ENCODE peak calls at places on chromosomes 6 and 20, in six cellular contexts. One of them, this sample, is unnamed.
A peak's percentile ranks its signal among the peaks of the same experiment; 100 is the strongest.

GRCh38 chr6:44701637-44702101 is 314.2 kb downstream of the CDC5L start:
- DNase-seq in HCT116: no peak
- DNase-seq in HepG2: no peak
- DNase-seq in suprapubic skin: no peak
- DNase-seq in transverse colon: no peak
- DNase-seq in vagina: no peak
- DNase-seq in this sample: no peak

GRCh38 chr6:70099732-70100131 is 203.2 kb downstream of the COL9A1 start:
- DNase-seq in HepG2: no peak
- DNase-seq in transverse colon: no peak
- DNase-seq in suprapubic skin: no peak
- DNase-seq in HCT116: no peak
- DNase-seq in vagina: no peak
- DNase-seq in this sample: no peak

GRCh38 chr6:148235446-148235845 is 107.2 kb upstream of the SASH1 start:
- DNase-seq in HepG2: no peak
- DNase-seq in transverse colon: no peak
- DNase-seq in HCT116: no peak
- DNase-seq in suprapubic skin: no peak
- DNase-seq in vagina: no peak
- DNase-seq in this sample: no peak

GRCh38 chr6:125104425-125104824 is 49.1 kb upstream of the TPD52L1 start:
- DNase-seq in HepG2: no peak
- DNase-seq in vagina: no peak
- DNase-seq in transverse colon: no peak
- DNase-seq in suprapubic skin: no peak
- DNase-seq in HCT116: no peak
- DNase-seq in this sample: no peak

GRCh38 chr20:33306228-33306627 is 23.2 kb downstream of the BPIFB1 start:
- DNase-seq in HCT116: no peak
- DNase-seq in transverse colon: no peak
- DNase-seq in HepG2: no peak
- DNase-seq in vagina: no peak
- DNase-seq in suprapubic skin: no peak
- DNase-seq in this sample: no peak

GRCh38 chr20:53539516-53539915 is 54.1 kb downstream of the ZNF217 start:
- DNase-seq in vagina: no peak
- DNase-seq in transverse colon: no peak
- DNase-seq in suprapubic skin: no peak
- DNase-seq in HepG2: no peak
- DNase-seq in HCT116: no peak
- DNase-seq in this sample: no peak

GRCh38 chr20:2619961-2620595 is 32.4 kb upstream of the NOP56 start:
- DNase-seq in vagina: no peak
- DNase-seq in transverse colon: no peak
- DNase-seq in HepG2: peak; percentile 21
- DNase-seq in suprapubic skin: no peak
- DNase-seq in HCT116: peak; percentile 22
- DNase-seq in this sample: no peak

GRCh38 chr6:124400600-124400999 is 561.6 kb upstream of the RNF217 start:
- DNase-seq in vagina: no peak
- DNase-seq in HepG2: no peak
- DNase-seq in suprapubic skin: no peak
- DNase-seq in transverse colon: no peak
- DNase-seq in HCT116: no peak
- DNase-seq in this sample: no peak

GRCh38 chr6:166959906-166960608 is 3.7 kb upstream of the RNASET2 start:
- DNase-seq in suprapubic skin: no peak
- DNase-seq in HepG2: no peak
- DNase-seq in transverse colon: no peak
- DNase-seq in vagina: no peak
- DNase-seq in HCT116: no peak
- DNase-seq in this sample: no peak

GRCh38 chr6:130000526-130001228 is 17.7 kb upstream of the L3MBTL3 start:
- DNase-seq in HCT116: no peak
- DNase-seq in transverse colon: no peak
- DNase-seq in HepG2: no peak
- DNase-seq in suprapubic skin: no peak
- DNase-seq in vagina: no peak
- DNase-seq in this sample: no peak

GRCh38 chr20:50957798-50958732 is at the start of gene DPM1:
- DNase-seq in suprapubic skin: peak; percentile 92
- DNase-seq in HepG2: peak; percentile 71
- DNase-seq in transverse colon: peak; percentile 90
- DNase-seq in vagina: peak; percentile 89
- DNase-seq in HCT116: no peak
- DNase-seq in this sample: peak; percentile 60
- TF ChIP-seq POLR2AphosphoS5 in suprapubic skin: peak; percentile 96
- TF ChIP-seq POLR2AphosphoS5 in HepG2: peak; percentile 99
- TF ChIP-seq POLR2AphosphoS5 in transverse colon: peak; percentile 98
- TF ChIP-seq POLR2AphosphoS5 in vagina: no peak
- TF ChIP-seq POLR2AphosphoS5 in HCT116: peak; percentile 95
- TF ChIP-seq POLR2AphosphoS5 in this sample: peak; percentile 99

DNA sequence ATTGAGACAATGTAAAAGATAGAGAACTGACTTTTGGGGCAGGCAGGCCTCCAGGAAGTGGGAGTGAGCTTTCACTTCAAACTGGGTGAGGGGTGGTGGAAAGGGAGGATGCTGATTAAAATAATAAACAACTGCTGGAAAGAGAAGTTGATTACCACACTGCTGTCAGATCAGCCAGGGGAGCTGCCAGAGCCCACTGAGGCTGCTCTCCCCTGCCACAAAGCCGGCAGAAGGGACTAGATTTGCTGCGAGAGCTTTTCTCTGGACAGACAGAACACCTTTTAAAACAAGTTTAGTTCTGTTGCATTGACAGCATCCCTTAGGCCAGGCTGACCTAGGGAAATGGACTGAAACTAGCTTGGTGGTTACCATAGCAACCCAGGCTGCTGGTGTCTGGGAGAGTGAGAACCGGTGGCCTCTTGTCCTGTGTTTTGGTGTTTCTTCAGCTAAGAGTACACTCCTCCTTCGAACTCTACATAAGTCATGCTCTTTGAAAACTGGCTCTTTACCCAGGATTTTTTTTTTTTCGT is 374.1 kb downstream of the UTRN start:
- DNase-seq in vagina: no peak
- DNase-seq in HCT116: no peak
- DNase-seq in transverse colon: peak; percentile 25
- DNase-seq in HepG2: peak; percentile 42
- DNase-seq in suprapubic skin: no peak
- DNase-seq in this sample: no peak
- TF ChIP-seq POLR2AphosphoS5 in vagina: no peak
- TF ChIP-seq POLR2AphosphoS5 in HCT116: no peak
- TF ChIP-seq POLR2AphosphoS5 in transverse colon: no peak
- TF ChIP-seq POLR2AphosphoS5 in HepG2: no peak
- TF ChIP-seq POLR2AphosphoS5 in suprapubic skin: no peak
- TF ChIP-seq POLR2AphosphoS5 in this sample: no peak

GRCh38 chr6:52512199-52512598 is 64.7 kb downstream of the TRAM2 start:
- DNase-seq in HCT116: peak; percentile 10
- DNase-seq in HepG2: no peak
- DNase-seq in transverse colon: peak; percentile 22
- DNase-seq in suprapubic skin: no peak
- DNase-seq in vagina: peak; percentile 94
- DNase-seq in this sample: no peak
- TF ChIP-seq POLR2AphosphoS5 in HCT116: no peak
- TF ChIP-seq POLR2AphosphoS5 in HepG2: no peak
- TF ChIP-seq POLR2AphosphoS5 in transverse colon: no peak
- TF ChIP-seq POLR2AphosphoS5 in suprapubic skin: no peak
- TF ChIP-seq POLR2AphosphoS5 in vagina: peak; percentile 80
- TF ChIP-seq POLR2AphosphoS5 in this sample: no peak

GRCh38 chr6:34418367-34418766 is 7.5 kb downstream of the RPS10 start:
- DNase-seq in HepG2: no peak
- DNase-seq in vagina: no peak
- DNase-seq in transverse colon: no peak
- DNase-seq in suprapubic skin: no peak
- DNase-seq in HCT116: no peak
- DNase-seq in this sample: no peak

GRCh38 chr6:34412054-34412453 is 13.8 kb downstream of the RPS10 start:
- DNase-seq in vagina: no peak
- DNase-seq in HepG2: no peak
- DNase-seq in suprapubic skin: no peak
- DNase-seq in HCT116: no peak
- DNase-seq in transverse colon: no peak
- DNase-seq in this sample: no peak

GRCh38 chr6:34414999-34415858 is 10.6 kb downstream of the RPS10 start:
- DNase-seq in vagina: peak; percentile 90
- DNase-seq in HCT116: peak; percentile 38
- DNase-seq in transverse colon: peak; percentile 62
- DNase-seq in suprapubic skin: peak; percentile 69
- DNase-seq in HepG2: peak; percentile 99
- DNase-seq in this sample: no peak

GRCh38 chr6:34416877-34417371 is 8.9 kb downstream of the RPS10 start:
- DNase-seq in transverse colon: no peak
- DNase-seq in HepG2: no peak
- DNase-seq in vagina: no peak
- DNase-seq in suprapubic skin: no peak
- DNase-seq in HCT116: no peak
- DNase-seq in this sample: no peak

GRCh38 chr6:34412643-34413214 is 13.1 kb downstream of the RPS10 start:
- DNase-seq in vagina: no peak
- DNase-seq in suprapubic skin: no peak
- DNase-seq in HepG2: no peak
- DNase-seq in HCT116: no peak
- DNase-seq in transverse colon: no peak
- DNase-seq in this sample: no peak
- TF ChIP-seq POLR2AphosphoS5 in vagina: no peak
- TF ChIP-seq POLR2AphosphoS5 in suprapubic skin: no peak
- TF ChIP-seq POLR2AphosphoS5 in HepG2: no peak
- TF ChIP-seq POLR2AphosphoS5 in HCT116: no peak
- TF ChIP-seq POLR2AphosphoS5 in transverse colon: no peak
- TF ChIP-seq POLR2AphosphoS5 in this sample: no peak

DNA sequence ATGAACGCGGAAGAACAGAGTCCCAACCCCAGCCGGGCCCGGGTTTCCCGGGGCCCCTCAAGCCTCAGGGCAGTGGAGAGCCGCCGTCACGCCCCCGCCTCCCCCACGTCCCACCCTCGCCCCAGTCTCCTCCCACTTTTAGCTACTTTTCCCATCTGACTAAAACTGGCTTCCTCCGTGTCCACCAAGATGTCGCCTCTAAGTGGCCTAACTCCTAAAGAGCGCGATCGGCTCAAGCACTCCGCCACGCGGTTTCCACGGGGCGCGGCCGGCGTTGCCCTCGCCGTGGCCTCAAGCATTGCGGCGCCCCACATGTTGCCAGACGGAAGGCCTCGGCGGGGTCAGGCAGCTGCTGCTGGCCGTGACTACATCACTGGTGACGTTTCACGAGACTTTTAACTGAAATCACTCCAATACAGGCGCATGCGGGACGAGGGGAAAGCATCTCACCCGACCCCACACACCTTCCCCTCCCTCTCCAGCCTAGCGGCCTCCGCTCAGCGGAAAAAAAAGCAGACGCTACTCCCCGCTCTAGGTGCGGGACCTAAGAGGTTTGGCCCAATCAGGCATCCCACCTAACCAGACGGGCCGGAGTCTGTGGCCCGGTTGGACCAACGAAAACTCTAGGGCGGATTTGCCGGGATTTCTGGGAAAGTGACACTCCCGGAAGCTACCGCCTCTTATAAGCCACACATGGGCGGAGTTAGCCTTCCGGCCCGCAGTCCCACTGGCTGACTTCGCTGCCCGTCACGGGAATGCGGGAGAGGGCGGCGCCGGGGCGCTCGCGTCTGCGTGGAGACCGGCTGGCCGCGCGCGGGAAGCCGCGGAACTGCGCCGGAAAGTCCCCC is at the start of gene NXT1:
- DNase-seq in HepG2: peak; percentile 100
- DNase-seq in suprapubic skin: peak; percentile 97
- DNase-seq in vagina: peak; percentile 100
- DNase-seq in transverse colon: peak; percentile 98
- DNase-seq in HCT116: peak; percentile 98
- DNase-seq in this sample: peak; percentile 81
- TF ChIP-seq POLR2AphosphoS5 in HepG2: peak; percentile 93
- TF ChIP-seq POLR2AphosphoS5 in suprapubic skin: no peak
- TF ChIP-seq POLR2AphosphoS5 in vagina: peak; percentile 95
- TF ChIP-seq POLR2AphosphoS5 in transverse colon: peak; percentile 93
- TF ChIP-seq POLR2AphosphoS5 in HCT116: peak; percentile 61
- TF ChIP-seq POLR2AphosphoS5 in this sample: no peak

DNA sequence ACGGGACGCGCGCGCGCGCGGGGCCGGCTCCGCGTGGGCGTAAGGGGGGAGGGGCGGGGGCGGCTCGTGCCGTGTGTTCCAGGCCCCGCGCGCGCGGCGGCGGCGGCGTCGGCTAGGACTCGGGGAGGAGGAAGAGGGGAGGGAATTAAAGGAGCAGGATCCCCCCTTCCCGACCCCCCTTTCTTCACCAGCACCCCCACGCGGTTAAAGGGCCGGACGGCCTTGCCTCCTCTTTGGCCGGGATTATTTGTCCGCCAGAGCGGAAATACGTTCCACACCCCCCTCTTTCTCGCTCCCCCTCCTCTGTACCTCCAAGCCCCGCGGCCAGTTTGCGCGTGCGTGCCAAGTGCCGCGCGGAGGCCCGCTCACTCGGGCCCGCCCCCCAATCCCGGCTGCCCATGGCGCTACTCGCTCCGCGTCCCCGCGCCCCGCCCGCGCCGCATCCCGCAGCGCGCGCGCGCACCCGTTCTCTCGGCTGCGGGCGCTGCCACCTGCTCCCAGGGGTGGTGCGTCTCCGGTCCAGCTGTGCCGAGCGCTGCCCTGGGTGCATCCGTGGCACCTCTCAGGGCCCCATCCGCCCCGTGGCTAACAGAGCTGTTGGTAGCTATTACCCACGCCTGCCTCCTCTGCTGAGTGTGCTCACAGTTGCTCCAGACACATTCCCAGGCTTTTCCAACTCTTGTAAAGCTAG is at the start of gene ZBTB12:
- DNase-seq in vagina: peak; percentile 95
- DNase-seq in suprapubic skin: peak; percentile 92
- DNase-seq in HepG2: peak; percentile 96
- DNase-seq in HCT116: peak; percentile 89
- DNase-seq in transverse colon: peak; percentile 94
- DNase-seq in this sample: peak; percentile 85
- TF ChIP-seq POLR2AphosphoS5 in vagina: no peak
- TF ChIP-seq POLR2AphosphoS5 in suprapubic skin: no peak
- TF ChIP-seq POLR2AphosphoS5 in HepG2: peak; percentile 32
- TF ChIP-seq POLR2AphosphoS5 in HCT116: peak; percentile 82
- TF ChIP-seq POLR2AphosphoS5 in transverse colon: peak; percentile 62
- TF ChIP-seq POLR2AphosphoS5 in this sample: no peak

GRCh38 chr20:62694106-62694505 is 14.5 kb upstream of the NTSR1 start:
- DNase-seq in HepG2: no peak
- DNase-seq in HCT116: no peak
- DNase-seq in transverse colon: no peak
- DNase-seq in suprapubic skin: no peak
- DNase-seq in vagina: no peak
- DNase-seq in this sample: no peak
- TF ChIP-seq POLR2AphosphoS5 in HepG2: no peak
- TF ChIP-seq POLR2AphosphoS5 in HCT116: no peak
- TF ChIP-seq POLR2AphosphoS5 in transverse colon: no peak
- TF ChIP-seq POLR2AphosphoS5 in suprapubic skin: no peak
- TF ChIP-seq POLR2AphosphoS5 in vagina: no peak
- TF ChIP-seq POLR2AphosphoS5 in this sample: no peak

GRCh38 chr6:3228791-3229565 is 1.5 kb upstream of the TUBB2B start:
- DNase-seq in vagina: no peak
- DNase-seq in HCT116: no peak
- DNase-seq in suprapubic skin: no peak
- DNase-seq in HepG2: no peak
- DNase-seq in transverse colon: no peak
- DNase-seq in this sample: no peak
- TF ChIP-seq POLR2AphosphoS5 in vagina: no peak
- TF ChIP-seq POLR2AphosphoS5 in HCT116: no peak
- TF ChIP-seq POLR2AphosphoS5 in suprapubic skin: no peak
- TF ChIP-seq POLR2AphosphoS5 in HepG2: no peak
- TF ChIP-seq POLR2AphosphoS5 in transverse colon: peak; percentile 10
- TF ChIP-seq POLR2AphosphoS5 in this sample: no peak

This sample was measured in GM12891.